ENCODE peak calls at places on chromosomes 1 and 21, in four cellular contexts. One of them, this sample, is unnamed.

GRCh38 chr1:940121-941026 is 16.7 kb downstream of the SAMD11 start:
- DNase-seq in HepG2: peak
- DNase-seq in K562: peak
- DNase-seq in H1: no peak
- DNase-seq in this sample: no peak

GRCh38 chr1:22710688-22711024 is at the start of gene EPHB2:
- DNase-seq in HepG2: no peak
- DNase-seq in K562: peak
- DNase-seq in H1: no peak
- DNase-seq in this sample: no peak

GRCh38 chr1:8348777-8349472 is 31.0 kb downstream of the SLC45A1 start:
- DNase-seq in HepG2: peak
- DNase-seq in K562: peak
- DNase-seq in H1: peak
- DNase-seq in this sample: peak

GRCh38 chr1:230112131-230112701 is 45.2 kb downstream of the GALNT2 start:
- DNase-seq in HepG2: no peak
- DNase-seq in K562: no peak
- DNase-seq in H1: no peak
- DNase-seq in this sample: peak

GRCh38 chr1:196034080-196034706 is 574.0 kb downstream of the KCNT2 start:
- DNase-seq in HepG2: no peak
- DNase-seq in K562: no peak
- DNase-seq in H1: no peak
- DNase-seq in this sample: no peak

GRCh38 chr21:42818328-42818749 is 61.0 kb downstream of the WDR4 start:
- DNase-seq in HepG2: peak
- DNase-seq in K562: peak
- DNase-seq in H1: no peak
- DNase-seq in this sample: no peak

GRCh38 chr1:193216920-193217319 is 30.5 kb upstream of the B3GALT2 start:
- DNase-seq in HepG2: no peak
- DNase-seq in K562: no peak
- DNase-seq in H1: peak
- DNase-seq in this sample: no peak

GRCh38 chr1:78645728-78646127 is 3.9 kb upstream of the IFI44 start:
- DNase-seq in HepG2: no peak
- DNase-seq in K562: no peak
- DNase-seq in H1: no peak
- DNase-seq in this sample: peak

GRCh38 chr1:196677781-196678509 is 26.1 kb downstream of the CFH start:
- DNase-seq in HepG2: no peak
- DNase-seq in K562: no peak
- DNase-seq in H1: no peak
- DNase-seq in this sample: no peak

GRCh38 chr21:16186742-16187141 is 457.0 kb downstream of the USP25 start:
- DNase-seq in HepG2: no peak
- DNase-seq in K562: no peak
- DNase-seq in H1: no peak
- DNase-seq in this sample: no peak

GRCh38 chr21:44793269-44794030 is 8.2 kb downstream of the UBE2G2 start:
- DNase-seq in HepG2: peak
- DNase-seq in K562: peak
- DNase-seq in H1: no peak
- DNase-seq in this sample: peak

GRCh38 chr1:18283601-18284385 is 176.2 kb downstream of the IGSF21 start:
- DNase-seq in HepG2: no peak
- DNase-seq in K562: no peak
- DNase-seq in H1: no peak
- DNase-seq in this sample: no peak

GRCh38 chr1:219459321-219460105 is 153.4 kb downstream of the ZC3H11B start:
- DNase-seq in HepG2: no peak
- DNase-seq in K562: no peak
- DNase-seq in H1: no peak
- DNase-seq in this sample: no peak
- H3K27ac ChIP-seq in HepG2: no peak
- H3K27ac ChIP-seq in K562: no peak
- H3K27ac ChIP-seq in H1: no peak
- H3K27ac ChIP-seq in this sample: peak

GRCh38 chr1:150875197-150876110 is 945 bp downstream of the ARNT start:
- DNase-seq in HepG2: peak
- DNase-seq in K562: no peak
- DNase-seq in H1: no peak
- DNase-seq in this sample: peak
- TF ChIP-seq GABPA in HepG2: no peak
- TF ChIP-seq GABPA in K562: no peak
- TF ChIP-seq GABPA in H1: no peak
- TF ChIP-seq GABPA in this sample: no peak

GRCh38 chr1:10400013-10400412 is 1.1 kb downstream of the PGD start:
- DNase-seq in HepG2: no peak
- DNase-seq in K562: no peak
- DNase-seq in H1: no peak
- DNase-seq in this sample: no peak
- H3K27ac ChIP-seq in HepG2: peak
- H3K27ac ChIP-seq in K562: peak
- H3K27ac ChIP-seq in H1: peak
- H3K27ac ChIP-seq in this sample: peak

GRCh38 chr1:24929091-24929875 is 793 bp downstream of the RUNX3 start:
- DNase-seq in HepG2: no peak
- DNase-seq in K562: no peak
- DNase-seq in H1: no peak
- DNase-seq in this sample: peak
- TF ChIP-seq GABPA in HepG2: no peak
- TF ChIP-seq GABPA in K562: no peak
- TF ChIP-seq GABPA in H1: peak
- TF ChIP-seq GABPA in this sample: no peak

GRCh38 chr1:27001570-27002360 is 8.3 kb downstream of the TRNP1 start:
- DNase-seq in HepG2: peak
- DNase-seq in K562: no peak
- DNase-seq in H1: no peak
- DNase-seq in this sample: peak
- H3K27ac ChIP-seq in HepG2: peak
- H3K27ac ChIP-seq in K562: no peak
- H3K27ac ChIP-seq in H1: peak
- H3K27ac ChIP-seq in this sample: peak

GRCh38 chr1:65281846-65282245 is 27.5 kb upstream of the DNAJC6 start:
- DNase-seq in HepG2: no peak
- DNase-seq in K562: no peak
- DNase-seq in H1: no peak
- DNase-seq in this sample: no peak

GRCh38 chr1:65276197-65276884 is 33.0 kb upstream of the DNAJC6 start:
- DNase-seq in HepG2: no peak
- DNase-seq in K562: no peak
- DNase-seq in H1: no peak
- DNase-seq in this sample: no peak

GRCh38 chr1:65277605-65278343 is 31.6 kb upstream of the DNAJC6 start:
- DNase-seq in HepG2: no peak
- DNase-seq in K562: no peak
- DNase-seq in H1: no peak
- DNase-seq in this sample: no peak

GRCh38 chr1:65279092-65279448 is 30.3 kb upstream of the DNAJC6 start:
- DNase-seq in HepG2: no peak
- DNase-seq in K562: no peak
- DNase-seq in H1: no peak
- DNase-seq in this sample: no peak

GRCh38 chr1:65278344-65279091 is 30.8 kb upstream of the DNAJC6 start:
- DNase-seq in HepG2: no peak
- DNase-seq in K562: no peak
- DNase-seq in H1: no peak
- DNase-seq in this sample: no peak
- TF ChIP-seq GABPA in HepG2: no peak
- TF ChIP-seq GABPA in K562: no peak
- TF ChIP-seq GABPA in H1: no peak
- TF ChIP-seq GABPA in this sample: no peak